ENCODE peak calls at places on chromosome 4, in seven cellular contexts. P, K, H, D, Q, L and X are unnamed samples.

GRCh38 chr4:28357985-28358384 is 1497.3 kb downstream of the STIM2 start:
- DNase-seq in P (no peak), K (no peak), H (peak; percentile 1), D (no peak), Q (no peak), L (no peak), X (no peak)

GRCh38 chr4:154045086-154045485 is 256.2 kb upstream of the SFRP2 start:
- DNase-seq in P (no peak), K (no peak), H (peak; percentile 45), D (no peak), Q (no peak), L (no peak), X (no peak)

GRCh38 chr4:8641256-8641655 is 48.7 kb downstream of the CPZ start:
- DNase-seq in P (no peak), K (no peak), H (no peak), D (peak; percentile 44), Q (peak; percentile 62), L (no peak), X (no peak)

GRCh38 chr4:143186202-143186601 is 1.5 kb downstream of the USP38 start:
- DNase-seq in P (no peak), K (no peak), H (peak; percentile 9), D (no peak), Q (no peak), L (no peak), X (no peak)

GRCh38 chr4:125833-126232 is 1.5 kb downstream of the ZNF718 start:
- DNase-seq in P (no peak), K (no peak), H (no peak), D (no peak), Q (no peak), L (no peak), X (no peak)

GRCh38 chr4:82677327-82677726 is 115.5 kb upstream of the TMEM150C start:
- DNase-seq in P (no peak), K (no peak), H (no peak), D (no peak), Q (no peak), L (no peak), X (no peak)

GRCh38 chr4:108072300-108072699 is 82.6 kb downstream of the HADH start:
- DNase-seq in P (no peak), K (no peak), H (no peak), D (no peak), Q (no peak), L (peak; percentile 66), X (peak; percentile 77)

GRCh38 chr4:116664198-116664597 is 421.2 kb downstream of the TRAM1L1 start:
- DNase-seq in P (peak; percentile 5), K (no peak), H (no peak), D (no peak), Q (no peak), L (no peak), X (no peak)

GRCh38 chr4:18014269-18014668 is 7.3 kb downstream of the LCORL start:
- DNase-seq in P (no peak), K (no peak), H (no peak), D (no peak), Q (no peak), L (no peak), X (no peak)

GRCh38 chr4:78014889-78015886 is 41.9 kb upstream of the FRAS1 start:
- DNase-seq in P (no peak), K (no peak), H (no peak), D (no peak), Q (no peak), L (no peak), X (no peak)

GRCh38 chr4:8913858-8914460 is 42.3 kb upstream of the HMX1 start:
- DNase-seq in P (peak; percentile 33), K (no peak), H (no peak), D (peak; percentile 33), Q (peak; percentile 35), L (no peak), X (no peak)

GRCh38 chr4:158884280-158884679 is 115.5 kb downstream of the FNIP2 start:
- DNase-seq in P (no peak), K (peak; percentile 12), H (no peak), D (peak; percentile 83), Q (no peak), L (no peak), X (no peak)

GRCh38 chr4:152894673-152895072 is 41.5 kb upstream of the FHDC1 start:
- DNase-seq in P (peak; percentile 2), K (peak; percentile 57), H (peak; percentile 63), D (no peak), Q (no peak), L (no peak), X (no peak)

GRCh38 chr4:58074382-58074781 is 964.2 kb upstream of the IGFBP7 start:
- DNase-seq in P (no peak), K (no peak), H (no peak), D (no peak), Q (no peak), L (no peak), X (no peak)

GRCh38 chr4:173017802-173018201 is 150.8 kb upstream of the GALNT7 start:
- DNase-seq in P (no peak), K (no peak), H (no peak), D (no peak), Q (no peak), L (no peak), X (no peak)

GRCh38 chr4:53886090-53886489 is 178.3 kb downstream of the CHIC2 start:
- DNase-seq in P (no peak), K (no peak), H (no peak), D (no peak), Q (no peak), L (no peak), X (no peak)

GRCh38 chr4:27278615-27279014 is 418.0 kb downstream of the STIM2 start:
- DNase-seq in P (no peak), K (peak; percentile 33), H (no peak), D (no peak), Q (no peak), L (no peak), X (no peak)

GRCh38 chr4:25815586-25815985 is 47.2 kb downstream of the SEL1L3 start:
- DNase-seq in P (peak; percentile 29), K (no peak), H (peak; percentile 36), D (no peak), Q (no peak), L (no peak), X (no peak)

GRCh38 chr4:7428261-7429068 is 6.3 kb downstream of the PSAPL1 start:
- DNase-seq in P (no peak), K (no peak), H (no peak), D (peak; percentile 55), Q (peak; percentile 59), L (no peak), X (no peak)

GRCh38 chr4:51853027-51853682 is 10.2 kb downstream of the DCUN1D4 start:
- DNase-seq in P (no peak), K (peak; percentile 22), H (no peak), D (no peak), Q (no peak), L (no peak), X (no peak)

GRCh38 chr4:151468715-151469696 is 60.0 kb downstream of the FHIP1A start:
- DNase-seq in P (peak; percentile 1), K (peak; percentile 49), H (no peak), D (no peak), Q (no peak), L (no peak), X (no peak)

GRCh38 chr4:68877555-68877954 is 61.8 kb downstream of the UGT2B10 start:
- DNase-seq in P (no peak), K (no peak), H (no peak), D (no peak), Q (no peak), L (no peak), X (no peak)

GRCh38 chr4:35511851-35512250 is 732.5 kb downstream of the ARAP2 start:
- DNase-seq in P (no peak), K (no peak), H (no peak), D (no peak), Q (no peak), L (no peak), X (no peak)

GRCh38 chr4:41990029-41990382 is 324 bp upstream of the SLC30A9 start:
- DNase-seq in P (no peak), K (no peak), H (no peak), D (no peak), Q (no peak), L (no peak), X (no peak)

GRCh38 chr4:41575665-41576064 is 37.7 kb downstream of the LIMCH1 start:
- DNase-seq in P (no peak), K (no peak), H (no peak), D (no peak), Q (no peak), L (no peak), X (no peak)

GRCh38 chr4:165324203-165324917 is 3.1 kb upstream of the MSMO1 start:
- DNase-seq in P (no peak), K (no peak), H (no peak), D (no peak), Q (no peak), L (no peak), X (no peak)

GRCh38 chr4:91256043-91256442 is 1047.7 kb upstream of the GRID2 start:
- DNase-seq in P (no peak), K (no peak), H (no peak), D (no peak), Q (no peak), L (no peak), X (no peak)

GRCh38 chr4:94595880-94596483 is 144.2 kb downstream of the PDLIM5 start:
- DNase-seq in P (peak; percentile 3), K (peak; percentile 72), H (peak; percentile 54), D (no peak), Q (no peak), L (no peak), X (peak; percentile 26)

GRCh38 chr4:153838564-153838963 is 49.7 kb upstream of the SFRP2 start:
- DNase-seq in P (no peak), K (no peak), H (no peak), D (no peak), Q (no peak), L (no peak), X (no peak)

GRCh38 chr4:2497931-2498330 is 29.0 kb downstream of the RNF4 start:
- DNase-seq in P (no peak), K (no peak), H (no peak), D (peak; percentile 66), Q (no peak), L (no peak), X (no peak)

GRCh38 chr4:159823743-159824142 is 720.9 kb downstream of the RAPGEF2 start:
- DNase-seq in P (peak; percentile 5), K (peak; percentile 73), H (no peak), D (no peak), Q (no peak), L (no peak), X (no peak)

GRCh38 chr4:138312536-138312911 is 70.4 kb upstream of the SLC7A11 start:
- DNase-seq in P (no peak), K (no peak), H (no peak), D (no peak), Q (no peak), L (no peak), X (no peak)

GRCh38 chr4:165016971-165017370 is 14.8 kb upstream of the TRIM60 start:
- DNase-seq in P (peak; percentile 12), K (no peak), H (no peak), D (no peak), Q (no peak), L (no peak), X (no peak)

GRCh38 chr4:188282620-188283232 is 143.5 kb downstream of the TRIML1 start:
- DNase-seq in P (no peak), K (no peak), H (no peak), D (no peak), Q (no peak), L (no peak), X (no peak)

GRCh38 chr4:146194212-146194611 is 18.7 kb downstream of the LSM6 start:
- DNase-seq in P (no peak), K (no peak), H (no peak), D (no peak), Q (no peak), L (no peak), X (no peak)

GRCh38 chr4:79178770-79179169 is 147.1 kb downstream of the NAA11 start:
- DNase-seq in P (no peak), K (no peak), H (peak; percentile 15), D (peak; percentile 81), Q (no peak), L (no peak), X (no peak)

GRCh38 chr4:78704981-78705757 is 71.0 kb upstream of the BMP2K start:
- DNase-seq in P (no peak), K (peak; percentile 70), H (peak; percentile 61), D (no peak), Q (no peak), L (no peak), X (no peak)

GRCh38 chr4:167290684-167291083 is 56.4 kb upstream of the SPOCK3 start:
- DNase-seq in P (no peak), K (peak; percentile 35), H (no peak), D (no peak), Q (no peak), L (no peak), X (no peak)